ENCODE peak calls at places on chromosome 15, in five cellular contexts. A is Daoy, H is EL, J is T-helper 9 cell, K is non-pigmented ciliary epithelial cell. Z is an unnamed sample.

GRCh38 chr15:69531302-69532027 is 78.8 kb downstream of the RPLP1 start:
- DNase-seq in A (no peak), H (no peak), J (no peak), K (no peak), Z (no peak)

GRCh38 chr15:82680200-82681102 is 29.2 kb downstream of the AP3B2 start:
- DNase-seq in A (no peak), H (no peak), J (peak), K (no peak), Z (peak)

GRCh38 chr15:27601239-27601942 is 497.7 kb downstream of the OCA2 start:
- DNase-seq in A (no peak), H (no peak), J (no peak), K (no peak), Z (no peak)

GRCh38 chr15:52789008-52789600 is 1.0 kb downstream of the ONECUT1 start:
- DNase-seq in A (no peak), H (no peak), J (no peak), K (no peak), Z (no peak)

GRCh38 chr15:49044761-49045571 is 1.3 kb downstream of the SECISBP2L start:
- DNase-seq in A (no peak), H (no peak), J (no peak), K (no peak), Z (peak)

GRCh38 chr15:45129651-45130129 is at the start of the genes DUOX1 and DUOXA1:
- DNase-seq in A (no peak), H (peak), J (no peak), K (no peak), Z (no peak)

GRCh38 chr15:25775317-25775912 is 87.7 kb downstream of the ATP10A start:
- DNase-seq in A (peak), H (peak), J (no peak), K (no peak), Z (peak)

GRCh38 chr15:74815121-74815933 is 2.7 kb downstream of the LMAN1L start:
- DNase-seq in A (no peak), H (no peak), J (no peak), K (no peak), Z (no peak)

GRCh38 chr15:100867476-100867875 is 12.2 kb upstream of the ALDH1A3 start:
- DNase-seq in A (no peak), H (no peak), J (no peak), K (no peak), Z (no peak)

GRCh38 chr15:37819191-37819590 is 115.2 kb upstream of the TMCO5A start:
- DNase-seq in A (no peak), H (peak), J (no peak), K (no peak), Z (no peak)

GRCh38 chr15:89052474-89052873 is 35.8 kb upstream of the ABHD2 start:
- DNase-seq in A (peak), H (peak), J (no peak), K (peak), Z (no peak)

GRCh38 chr15:99586121-99586520 is 20.3 kb downstream of the MEF2A start:
- DNase-seq in A (no peak), H (no peak), J (no peak), K (no peak), Z (no peak)

GRCh38 chr15:36883705-36884355 is 216.5 kb downstream of the MEIS2 start:
- DNase-seq in A (peak), H (peak), J (peak), K (peak), Z (peak)

GRCh38 chr15:40244961-40245523 is 6.2 kb downstream of the PAK6 start:
- DNase-seq in A (no peak), H (no peak), J (no peak), K (no peak), Z (no peak)

GRCh38 chr15:68078365-68078764 is 24.2 kb downstream of the PIAS1 start:
- DNase-seq in A (no peak), H (no peak), J (no peak), K (no peak), Z (no peak)

GRCh38 chr15:57655809-57656208 is 50.7 kb upstream of the POLR2M start:
- DNase-seq in A (no peak), H (no peak), J (no peak), K (no peak), Z (no peak)

GRCh38 chr15:80514071-80514780 is 110.0 kb downstream of the ARNT2 start:
- DNase-seq in A (no peak), H (peak), J (no peak), K (peak), Z (no peak)

GRCh38 chr15:52104532-52105004 is 8.0 kb downstream of the BCL2L10 start:
- DNase-seq in A (no peak), H (no peak), J (no peak), K (no peak), Z (no peak)

GRCh38 chr15:98799991-98800390 is 151.7 kb downstream of the IGF1R start:
- DNase-seq in A (peak), H (no peak), J (no peak), K (no peak), Z (no peak)

GRCh38 chr15:23564798-23565394 is 578 bp upstream of the MKRN3 start:
- DNase-seq in A (peak), H (peak), J (no peak), K (no peak), Z (no peak)

GRCh38 chr15:43775411-43775965 is 1.3 kb downstream of the ELL3 start:
- DNase-seq in A (peak), H (peak), J (no peak), K (no peak), Z (peak)

GRCh38 chr15:33467146-33467815 is 156.5 kb downstream of the RYR3 start:
- DNase-seq in A (no peak), H (no peak), J (no peak), K (no peak), Z (no peak)